ENCODE peak calls at places on chromosomes 13 and 19, in four cellular contexts. One of them, this sample, is unnamed.

GRCh38 chr13:66036024-66036614 is 1194.0 kb downstream of the PCDH9 start:
- DNase-seq in SK-N-SH: no peak
- DNase-seq in HCT116: no peak
- DNase-seq in HepG2: no peak
- DNase-seq in this sample: no peak

GRCh38 chr13:29550589-29550988 is 44.9 kb downstream of the SLC7A1 start:
- DNase-seq in HepG2: no peak
- DNase-seq in HCT116: no peak
- DNase-seq in SK-N-SH: no peak
- DNase-seq in this sample: no peak

GRCh38 chr13:50379584-50379983 is 364.3 kb downstream of the KCNRG start:
- DNase-seq in SK-N-SH: no peak
- DNase-seq in HepG2: no peak
- DNase-seq in HCT116: no peak
- DNase-seq in this sample: no peak

GRCh38 chr13:23570099-23570926 is at the start of gene TNFRSF19:
- DNase-seq in SK-N-SH: peak; percentile 80
- DNase-seq in HCT116: no peak
- DNase-seq in HepG2: peak; percentile 98
- DNase-seq in this sample: no peak

GRCh38 chr13:23320926-23321533 is 112.5 kb downstream of the SACS start:
- DNase-seq in HepG2: no peak
- DNase-seq in SK-N-SH: no peak
- DNase-seq in HCT116: no peak
- DNase-seq in this sample: no peak

GRCh38 chr13:80888421-80888820 is 547.5 kb upstream of the SPRY2 start:
- DNase-seq in HepG2: no peak
- DNase-seq in SK-N-SH: no peak
- DNase-seq in HCT116: no peak
- DNase-seq in this sample: no peak

GRCh38 chr19:7509625-7510024 is 6.3 kb upstream of the ZNF358 start:
- DNase-seq in HepG2: no peak
- DNase-seq in HCT116: no peak
- DNase-seq in SK-N-SH: no peak
- DNase-seq in this sample: no peak

GRCh38 chr13:24027494-24027893 is 130.2 kb upstream of the C1QTNF9B start:
- DNase-seq in SK-N-SH: no peak
- DNase-seq in HCT116: no peak
- DNase-seq in HepG2: no peak
- DNase-seq in this sample: no peak

GRCh38 chr19:49851456-49852259 is 699 bp downstream of the PTOV1 start:
- DNase-seq in HepG2: no peak
- DNase-seq in SK-N-SH: peak; percentile 80
- DNase-seq in HCT116: no peak
- DNase-seq in this sample: no peak

GRCh38 chr13:47549219-47549752 is 451.8 kb downstream of the SUCLA2 start:
- DNase-seq in HCT116: no peak
- DNase-seq in SK-N-SH: no peak
- DNase-seq in HepG2: no peak
- DNase-seq in this sample: no peak

GRCh38 chr13:23617551-23618014 is 47.4 kb downstream of the TNFRSF19 start:
- DNase-seq in SK-N-SH: no peak
- DNase-seq in HCT116: no peak
- DNase-seq in HepG2: no peak
- DNase-seq in this sample: no peak

GRCh38 chr19:48501961-48502719 is 9.5 kb downstream of the LMTK3 start:
- DNase-seq in HCT116: peak; percentile 99
- DNase-seq in SK-N-SH: peak; percentile 85
- DNase-seq in HepG2: peak; percentile 86
- DNase-seq in this sample: peak; percentile 94

GRCh38 chr13:110126391-110126961 is 180.5 kb downstream of the COL4A1 start:
- DNase-seq in HepG2: no peak
- DNase-seq in SK-N-SH: no peak
- DNase-seq in HCT116: no peak
- DNase-seq in this sample: peak; percentile 84

GRCh38 chr13:60431108-60431700 is 34.2 kb downstream of the TDRD3 start:
- DNase-seq in HepG2: peak; percentile 47
- DNase-seq in HCT116: peak; percentile 46
- DNase-seq in SK-N-SH: peak; percentile 36
- DNase-seq in this sample: peak; percentile 11

GRCh38 chr19:1001538-1002166 is 1.4 kb downstream of the GRIN3B start:
- DNase-seq in SK-N-SH: peak; percentile 90
- DNase-seq in HepG2: no peak
- DNase-seq in HCT116: no peak
- DNase-seq in this sample: no peak

GRCh38 chr19:42538841-42539709 is 10.8 kb upstream of the CEACAM1 start:
- DNase-seq in SK-N-SH: no peak
- DNase-seq in HCT116: no peak
- DNase-seq in HepG2: no peak
- DNase-seq in this sample: no peak

GRCh38 chr19:46955114-46955812 is 64.4 kb upstream of the NPAS1 start:
- DNase-seq in SK-N-SH: no peak
- DNase-seq in HCT116: no peak
- DNase-seq in HepG2: peak; percentile 27
- DNase-seq in this sample: no peak

DNA sequence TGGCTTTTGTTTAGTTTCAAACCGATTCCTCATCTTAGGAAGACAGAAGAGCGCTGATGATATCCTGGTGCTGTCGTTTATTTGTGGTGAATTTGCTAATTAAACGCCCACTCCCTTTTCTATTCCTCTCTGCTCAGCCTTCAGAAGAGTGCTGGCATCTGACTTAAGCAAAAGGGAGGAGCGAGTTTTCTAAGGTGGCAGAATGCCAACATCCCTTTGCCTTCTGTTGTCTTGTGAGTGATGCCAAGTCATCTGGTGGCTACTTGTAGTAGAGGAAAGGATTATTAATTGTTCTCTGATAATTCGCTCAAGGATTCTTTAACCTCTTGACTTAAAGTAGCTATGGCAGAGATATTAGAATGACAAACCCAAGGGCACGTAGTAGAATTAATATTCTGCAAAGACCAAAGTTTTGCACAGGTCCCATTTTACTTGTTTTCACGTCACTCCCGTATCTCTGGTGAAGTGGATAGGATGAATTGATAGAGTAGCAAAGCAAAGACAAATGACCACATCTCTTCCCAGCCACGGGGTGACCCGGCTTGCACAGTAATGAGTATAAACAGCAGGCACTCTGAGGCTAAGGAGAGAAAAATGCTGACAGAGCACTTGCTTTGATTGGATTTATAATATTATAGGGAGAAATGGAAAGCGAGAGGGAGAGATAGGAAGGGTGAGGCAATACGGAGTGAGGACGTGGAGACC is 68.2 kb downstream of the ERCC5 start:
- DNase-seq in HCT116: no peak
- DNase-seq in HepG2: no peak
- DNase-seq in SK-N-SH: no peak
- DNase-seq in this sample: no peak
- TF ChIP-seq YY1 in HCT116: no peak
- TF ChIP-seq YY1 in HepG2: no peak
- TF ChIP-seq YY1 in SK-N-SH: no peak
- TF ChIP-seq YY1 in this sample: no peak

GRCh38 chr13:32501058-32501457 is 37.5 kb downstream of the N4BP2L2 start:
- DNase-seq in HCT116: no peak
- DNase-seq in HepG2: no peak
- DNase-seq in SK-N-SH: no peak
- DNase-seq in this sample: no peak

GRCh38 chr13:32499538-32500210 is 38.9 kb downstream of the N4BP2L2 start:
- DNase-seq in SK-N-SH: no peak
- DNase-seq in HCT116: no peak
- DNase-seq in HepG2: peak; percentile 84
- DNase-seq in this sample: no peak

GRCh38 chr13:32504876-32505275 is 33.7 kb downstream of the N4BP2L2 start:
- DNase-seq in HCT116: no peak
- DNase-seq in HepG2: no peak
- DNase-seq in SK-N-SH: no peak
- DNase-seq in this sample: no peak

GRCh38 chr13:32504263-32504662 is 34.3 kb downstream of the N4BP2L2 start:
- DNase-seq in HCT116: no peak
- DNase-seq in HepG2: peak; percentile 74
- DNase-seq in SK-N-SH: no peak
- DNase-seq in this sample: no peak

DNA sequence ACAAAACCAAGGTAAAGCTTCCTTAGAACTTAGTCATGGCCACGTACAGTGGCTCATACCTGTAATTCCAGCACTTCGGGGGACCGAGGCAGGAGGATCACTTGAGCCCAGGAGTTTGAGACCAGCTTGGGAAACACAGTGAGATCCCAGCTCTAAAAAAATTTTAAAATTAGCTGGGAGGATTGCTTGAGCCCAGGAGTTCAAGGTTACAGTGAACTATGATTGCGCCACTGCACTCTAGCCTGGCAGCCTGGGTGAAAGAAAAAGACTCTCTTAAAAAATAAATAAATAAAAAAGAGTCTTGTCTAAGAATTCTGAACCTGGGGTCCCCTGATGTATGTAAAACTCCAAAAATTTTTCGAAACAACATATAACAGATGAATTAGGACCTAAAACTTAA is 34.9 kb downstream of the N4BP2L2 start:
- DNase-seq in HCT116: no peak
- DNase-seq in SK-N-SH: no peak
- DNase-seq in HepG2: peak; percentile 74
- DNase-seq in this sample: no peak
- TF ChIP-seq YY1 in HCT116: no peak
- TF ChIP-seq YY1 in SK-N-SH: no peak
- TF ChIP-seq YY1 in HepG2: no peak
- TF ChIP-seq YY1 in this sample: no peak

DNA sequence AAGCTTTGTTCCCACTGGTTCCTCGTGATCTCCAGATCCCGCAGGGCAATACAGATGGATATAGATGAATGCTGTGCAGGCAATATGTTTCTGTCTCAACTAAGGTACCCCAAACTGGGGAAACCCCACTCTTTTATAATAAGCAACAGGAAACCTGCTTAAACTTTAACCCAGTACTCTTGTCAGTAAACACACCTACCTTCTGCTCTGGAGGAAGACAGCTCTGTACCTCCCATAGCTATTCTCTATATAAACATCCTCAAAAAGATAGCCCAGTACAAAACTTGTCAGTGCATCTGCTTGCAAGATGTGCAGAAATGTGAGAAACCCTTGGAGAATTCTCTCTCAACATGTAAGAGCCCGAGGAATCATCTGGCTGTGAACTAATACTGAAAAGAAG is 583.6 kb downstream of the OLFM4 start:
- DNase-seq in HCT116: no peak
- DNase-seq in SK-N-SH: no peak
- DNase-seq in HepG2: no peak
- DNase-seq in this sample: no peak
- TF ChIP-seq YY1 in HCT116: no peak
- TF ChIP-seq YY1 in SK-N-SH: no peak
- TF ChIP-seq YY1 in HepG2: no peak
- TF ChIP-seq YY1 in this sample: no peak

DNA sequence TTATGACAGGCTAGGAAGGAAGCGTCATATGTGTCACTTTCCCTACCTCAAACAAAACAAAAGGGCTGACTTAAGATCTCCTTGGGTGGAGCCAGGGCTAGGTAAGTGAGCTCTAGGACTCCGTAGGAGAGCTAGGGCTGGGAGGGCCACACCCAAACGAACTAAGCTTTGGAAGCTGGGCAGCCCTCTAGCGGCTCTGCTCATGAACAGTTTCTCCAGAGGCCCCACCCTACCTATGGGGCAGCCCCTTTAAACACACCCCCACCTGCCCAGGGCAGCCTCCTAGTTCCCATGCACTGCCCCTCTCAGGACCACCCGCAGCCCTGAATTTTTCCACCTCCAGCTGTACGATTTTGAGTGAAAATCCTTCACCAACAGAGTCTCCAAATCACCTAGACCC is 3.5 kb downstream of the PEG3 start:
- DNase-seq in HCT116: no peak
- DNase-seq in SK-N-SH: peak; percentile 10
- DNase-seq in HepG2: peak; percentile 37
- DNase-seq in this sample: no peak
- TF ChIP-seq YY1 in HCT116: no peak
- TF ChIP-seq YY1 in SK-N-SH: no peak
- TF ChIP-seq YY1 in HepG2: no peak
- TF ChIP-seq YY1 in this sample: no peak

DNA sequence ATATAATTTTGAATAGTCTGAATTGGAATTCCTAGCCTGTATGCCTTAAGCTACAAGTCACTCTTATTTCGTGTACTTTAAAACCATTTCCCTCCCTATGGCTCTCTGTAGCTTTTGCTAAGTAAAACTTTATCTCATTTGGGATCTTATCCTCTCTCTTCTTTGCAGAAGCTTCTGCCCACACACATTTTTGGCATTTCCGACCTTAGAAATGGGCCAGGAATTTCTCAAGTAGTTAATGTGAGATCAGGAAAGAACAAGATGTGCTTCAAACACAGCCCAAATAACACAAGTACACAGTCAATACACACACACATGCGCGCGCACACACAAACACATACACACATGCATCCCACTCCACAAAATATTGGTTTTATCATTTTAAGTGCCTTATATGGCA is 931.0 kb upstream of the MIR17HG start:
- DNase-seq in HepG2: no peak
- DNase-seq in HCT116: no peak
- DNase-seq in SK-N-SH: no peak
- DNase-seq in this sample: no peak
- TF ChIP-seq YY1 in HepG2: no peak
- TF ChIP-seq YY1 in HCT116: no peak
- TF ChIP-seq YY1 in SK-N-SH: no peak
- TF ChIP-seq YY1 in this sample: no peak

GRCh38 chr13:40272776-40273139 is 393.7 kb downstream of the FOXO1 start:
- DNase-seq in HepG2: no peak
- DNase-seq in SK-N-SH: no peak
- DNase-seq in HCT116: no peak
- DNase-seq in this sample: no peak
- TF ChIP-seq YY1 in HepG2: no peak
- TF ChIP-seq YY1 in SK-N-SH: no peak
- TF ChIP-seq YY1 in HCT116: no peak
- TF ChIP-seq YY1 in this sample: no peak

DNA sequence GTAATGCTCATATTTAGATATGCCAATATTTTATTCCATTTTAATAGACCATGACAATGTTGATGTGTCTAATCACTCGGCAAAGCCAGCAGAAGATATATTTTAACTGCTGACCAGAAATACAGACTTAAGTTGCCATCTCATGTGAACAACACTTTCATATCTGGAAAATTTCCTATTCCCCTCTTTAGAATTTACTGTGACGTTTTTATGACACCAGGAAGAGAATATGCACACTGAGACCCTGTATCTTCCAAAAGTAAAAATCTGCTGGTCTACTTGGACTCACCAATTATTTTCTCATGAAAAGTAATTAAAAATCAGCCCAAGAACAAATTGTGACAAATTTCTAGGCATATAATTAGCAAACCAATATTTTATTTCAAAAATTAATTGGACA is 2.1 kb downstream of the PROSER1 start:
- DNase-seq in HepG2: no peak
- DNase-seq in SK-N-SH: no peak
- DNase-seq in HCT116: no peak
- DNase-seq in this sample: no peak
- TF ChIP-seq YY1 in HepG2: no peak
- TF ChIP-seq YY1 in SK-N-SH: no peak
- TF ChIP-seq YY1 in HCT116: no peak
- TF ChIP-seq YY1 in this sample: no peak